ENCODE peak calls at places on chromosomes 13 and 19, in five cellular contexts. X is mesenchymal stem cell, T is mesendoderm, W is IMR-90, U is trophoblast cell. S is an unnamed sample.
A peak's percentile ranks its signal among the peaks of the same experiment; 100 is the strongest.

GRCh38 chr13:27359203-27359821 is 65.1 kb upstream of the GTF3A start:
- DNase-seq in X (peak; percentile 70), T (peak; percentile 65), W (peak; percentile 73), U (peak; percentile 73), S (peak; percentile 67)

GRCh38 chr19:54947381-54947780 is at the start of gene NLRP7:
- DNase-seq in X (no peak), T (no peak), W (no peak), U (no peak), S (peak; percentile 51)

GRCh38 chr13:37473035-37473434 is 125.5 kb downstream of the POSTN start:
- DNase-seq in X (no peak), T (peak; percentile 42), W (no peak), U (no peak), S (peak; percentile 33)

GRCh38 chr13:94435604-94436226 is 43.8 kb downstream of the DCT start:
- DNase-seq in X (peak; percentile 59), T (peak; percentile 68), W (peak; percentile 58), U (peak; percentile 65), S (no peak)

GRCh38 chr19:51784922-51785690 is 9.9 kb upstream of the FPR3 start:
- DNase-seq in X (no peak), T (no peak), W (no peak), U (peak; percentile 91), S (no peak)

GRCh38 chr19:13764821-13765394 is 586 bp downstream of the MRI1 start:
- DNase-seq in X (peak; percentile 27), T (no peak), W (no peak), U (peak; percentile 44), S (no peak)

GRCh38 chr19:49847731-49848696 is 2.9 kb upstream of the PTOV1 start:
- DNase-seq in X (peak; percentile 94), T (no peak), W (peak; percentile 91), U (peak; percentile 58), S (no peak)

GRCh38 chr19:50377517-50377916 is 1.3 kb downstream of the NR1H2 start:
- DNase-seq in X (no peak), T (no peak), W (no peak), U (no peak), S (no peak)

GRCh38 chr13:38334845-38335244 is 14.8 kb upstream of the UFM1 start:
- DNase-seq in X (no peak), T (no peak), W (no peak), U (no peak), S (no peak)

GRCh38 chr13:81048026-81048461 is 707.1 kb upstream of the SPRY2 start:
- DNase-seq in X (no peak), T (no peak), W (no peak), U (no peak), S (no peak)

GRCh38 chr13:67230774-67231480 is 791 bp upstream of the PCDH9 start:
- DNase-seq in X (peak; percentile 88), T (peak; percentile 73), W (peak; percentile 64), U (peak; percentile 18), S (peak; percentile 61)

GRCh38 chr19:33554821-33555220 is 33.2 kb upstream of the PEPD start:
- DNase-seq in X (no peak), T (no peak), W (no peak), U (no peak), S (no peak)

GRCh38 chr13:91381371-91381770 is 17.1 kb upstream of the GPC5 start:
- DNase-seq in X (peak; percentile 43), T (no peak), W (peak; percentile 28), U (no peak), S (no peak)

GRCh38 chr13:22793598-22794134 is 387.1 kb upstream of the SGCG start:
- DNase-seq in X (no peak), T (peak; percentile 50), W (no peak), U (peak; percentile 51), S (no peak)

GRCh38 chr19:40921005-40921897 is 39.2 kb upstream of the CYP2A7 start:
- DNase-seq in X (peak; percentile 43), T (peak; percentile 77), W (no peak), U (no peak), S (no peak)

GRCh38 chr13:98853791-98854191 is 101.3 kb upstream of the SLC15A1 start:
- DNase-seq in X (peak; percentile 53), T (no peak), W (peak; percentile 56), U (no peak), S (no peak)

GRCh38 chr13:66353664-66354063 is 876.5 kb downstream of the PCDH9 start:
- DNase-seq in X (no peak), T (no peak), W (no peak), U (no peak), S (no peak)

GRCh38 chr13:36888645-36889044 is 31.4 kb downstream of the SMAD9 start:
- DNase-seq in X (no peak), T (no peak), W (no peak), U (no peak), S (no peak)

GRCh38 chr13:108363651-108364050 is 94.1 kb downstream of the TNFSF13B start:
- DNase-seq in X (no peak), T (no peak), W (no peak), U (no peak), S (no peak)

GRCh38 chr19:33143897-33144405 is 12.0 kb downstream of the WDR88 start:
- DNase-seq in X (peak; percentile 64), T (peak; percentile 63), W (peak; percentile 42), U (peak; percentile 76), S (peak; percentile 69)

GRCh38 chr13:109251958-109252357 is 534.4 kb downstream of the IRS2 start:
- DNase-seq in X (no peak), T (no peak), W (no peak), U (no peak), S (no peak)

GRCh38 chr13:33649212-33649917 is 168.6 kb upstream of the RFC3 start:
- DNase-seq in X (peak; percentile 29), T (no peak), W (peak; percentile 6), U (peak; percentile 17), S (no peak)

GRCh38 chr19:10976200-10976892 is 15.5 kb downstream of the SMARCA4 start:
- DNase-seq in X (no peak), T (no peak), W (no peak), U (peak; percentile 26), S (no peak)

GRCh38 chr13:42275098-42275471 is 3.1 kb downstream of the AKAP11 start:
- DNase-seq in X (no peak), T (no peak), W (no peak), U (peak; percentile 15), S (no peak)

DNA sequence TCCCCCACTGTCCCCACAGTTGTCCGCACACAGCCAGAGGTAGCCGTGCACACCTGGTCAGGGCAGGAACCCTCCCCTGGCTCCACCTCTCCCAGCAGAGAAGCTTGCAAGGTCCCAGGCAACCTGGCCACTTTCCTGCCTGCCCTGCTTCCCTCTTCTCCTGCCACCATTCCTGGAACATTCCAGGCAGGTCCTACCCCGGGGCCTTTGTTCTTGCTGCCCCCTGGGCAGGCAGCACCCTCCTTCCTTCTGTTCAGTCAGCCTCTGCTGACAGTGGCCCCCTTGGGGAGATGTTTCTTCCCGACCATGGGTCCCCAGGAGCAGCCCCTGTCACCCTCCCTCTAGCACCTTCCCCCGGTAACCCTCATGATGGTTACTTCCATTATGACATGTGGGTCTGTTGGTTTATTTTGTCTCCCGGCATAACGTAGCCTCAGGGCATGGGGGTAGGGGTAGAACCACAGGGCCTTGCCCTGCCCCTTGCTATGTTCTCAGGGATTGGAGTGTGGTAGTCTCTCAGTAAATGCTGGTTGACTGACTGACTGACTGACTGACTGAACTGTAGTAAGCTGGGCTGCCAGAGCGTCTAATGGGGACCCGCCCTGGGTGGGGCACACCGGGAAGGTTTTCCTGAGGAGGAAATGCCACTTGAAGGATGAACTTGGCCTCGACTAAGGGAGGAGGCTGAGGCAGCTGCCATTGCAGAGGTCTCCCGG is 10.8 kb downstream of the PAK4 start:
- DNase-seq in X (no peak), T (no peak), W (no peak), U (peak; percentile 99), S (no peak)
- H3K18ac ChIP-seq in X (no peak overlapping the region), T (no peak overlapping the region), W (no peak overlapping the region), U (peak overlapping the region; percentile 48), S (peak overlapping the region; percentile 51)

GRCh38 chr13:40338217-40338616 is 328.2 kb downstream of the FOXO1 start:
- DNase-seq in X (no peak), T (no peak), W (no peak), U (no peak), S (no peak)
- H2AK5ac ChIP-seq in X (no peak overlapping the region), T (no peak overlapping the region), W (no peak overlapping the region), U (peak overlapping the region; percentile 87), S (no peak overlapping the region)

GRCh38 chr19:35033067-35034004 is 3.1 kb downstream of the SCN1B start:
- DNase-seq in X (no peak), T (no peak), W (no peak), U (no peak), S (no peak)
- H3K18ac ChIP-seq in X (no peak overlapping the region), T (no peak overlapping the region), W (no peak overlapping the region), U (no peak overlapping the region), S (no peak overlapping the region)

GRCh38 chr19:5121286-5122120 is 152.6 kb downstream of the KDM4B start:
- DNase-seq in X (no peak), T (no peak), W (no peak), U (no peak), S (no peak)

GRCh38 chr19:5122121-5122400 is 153.1 kb downstream of the KDM4B start:
- DNase-seq in X (no peak), T (no peak), W (no peak), U (no peak), S (no peak)

GRCh38 chr19:5123646-5124045 is 154.7 kb downstream of the KDM4B start:
- DNase-seq in X (no peak), T (peak; percentile 53), W (no peak), U (peak; percentile 9), S (peak; percentile 47)

GRCh38 chr19:5124111-5124855 is 155.4 kb downstream of the KDM4B start:
- DNase-seq in X (no peak), T (no peak), W (no peak), U (peak; percentile 68), S (no peak)

DNA sequence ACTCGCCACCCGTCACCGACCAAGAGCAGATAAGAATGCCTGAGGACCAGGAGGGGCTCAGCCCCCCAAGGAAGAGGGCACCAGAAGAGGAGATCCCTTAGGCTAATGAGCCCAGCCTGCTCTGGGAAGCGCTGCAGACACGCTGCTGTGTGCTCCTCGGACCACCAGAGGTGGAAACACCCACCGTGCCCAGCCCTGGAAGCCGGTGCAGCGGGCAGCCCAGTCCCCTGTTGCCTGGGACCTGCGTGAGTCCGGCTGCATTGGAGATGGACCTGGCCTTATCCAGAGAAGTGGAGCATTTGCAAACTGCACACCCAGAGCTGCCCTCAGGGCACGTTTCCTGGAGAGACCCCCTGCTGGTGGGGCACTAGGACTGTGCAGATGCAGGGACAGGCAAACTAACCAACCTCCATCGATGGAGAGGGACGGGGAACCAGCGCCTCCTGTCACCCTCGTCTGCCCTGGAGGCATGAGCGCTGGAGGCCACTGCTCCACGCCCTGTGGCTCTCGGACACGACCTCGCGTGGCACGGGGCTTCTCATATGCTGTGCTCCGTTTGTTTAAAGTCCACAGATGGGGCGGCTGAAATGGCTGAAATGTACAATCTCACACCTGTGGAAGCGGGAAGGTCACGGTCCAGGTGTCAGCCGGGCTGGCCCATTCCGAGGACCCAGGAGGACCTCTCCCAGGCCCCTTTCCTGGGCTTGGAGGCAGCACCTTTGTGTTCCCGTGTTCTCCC is 153.9 kb downstream of the KDM4B start:
- DNase-seq in X (no peak), T (no peak), W (no peak), U (no peak), S (no peak)
- H2AK5ac ChIP-seq in X (no peak overlapping the region), T (no peak overlapping the region), W (no peak overlapping the region), U (no peak overlapping the region), S (no peak overlapping the region)

DNA sequence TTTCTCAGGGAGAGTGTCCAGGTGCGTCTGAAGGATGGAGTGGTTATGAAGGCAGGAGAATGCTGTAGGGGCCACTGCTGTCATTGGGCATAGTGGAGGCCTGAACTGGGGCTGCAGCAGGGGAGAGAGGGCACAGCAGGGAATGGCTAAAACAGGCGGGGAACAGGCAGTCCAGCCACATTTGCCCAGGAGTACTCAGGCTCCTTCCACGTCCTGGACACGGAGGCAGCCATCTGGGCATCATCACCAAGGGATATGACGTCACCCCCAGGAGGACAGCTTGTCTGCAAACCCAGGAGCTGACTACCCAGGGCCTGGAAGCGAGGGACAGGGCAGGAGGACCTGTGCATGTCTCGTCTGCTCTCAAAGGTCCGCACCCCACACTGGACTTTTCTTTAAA is 22.2 kb downstream of the VSTM2B start:
- DNase-seq in X (no peak), T (no peak), W (no peak), U (no peak), S (no peak)
- H3K18ac ChIP-seq in X (no peak overlapping the region), T (no peak overlapping the region), W (no peak overlapping the region), U (no peak overlapping the region), S (no peak overlapping the region)

S was measured in H9.